ENCODE peak calls at places on chromosome 19, in six cellular contexts. One of them, this sample, is unnamed.

GRCh38 chr19:47644743-47645499 is 36.0 kb downstream of the BICRA start:
- DNase-seq in GOT3: no peak
- DNase-seq in endothelial cell: no peak
- DNase-seq in progenitor cell of endocrine pancreas: no peak
- DNase-seq in neuronal stem cell: no peak
- DNase-seq in MCF 10A: no peak
- DNase-seq in this sample: peak; percentile 57

GRCh38 chr19:39890755-39891551 is 43.5 kb downstream of the FCGBP start:
- DNase-seq in MCF 10A: no peak
- DNase-seq in GOT3: no peak
- DNase-seq in endothelial cell: no peak
- DNase-seq in neuronal stem cell: no peak
- DNase-seq in progenitor cell of endocrine pancreas: no peak
- DNase-seq in this sample: no peak

GRCh38 chr19:14350866-14351265 is 30.4 kb upstream of the ADGRE5 start:
- DNase-seq in MCF 10A: no peak
- DNase-seq in progenitor cell of endocrine pancreas: no peak
- DNase-seq in GOT3: no peak
- DNase-seq in endothelial cell: no peak
- DNase-seq in neuronal stem cell: no peak
- DNase-seq in this sample: no peak

GRCh38 chr19:10724573-10725071 is 6.7 kb downstream of the DNM2 start:
- DNase-seq in endothelial cell: no peak
- DNase-seq in progenitor cell of endocrine pancreas: no peak
- DNase-seq in MCF 10A: no peak
- DNase-seq in neuronal stem cell: no peak
- DNase-seq in GOT3: no peak
- DNase-seq in this sample: no peak

GRCh38 chr19:13299838-13300237 is 149.6 kb downstream of the IER2 start:
- DNase-seq in GOT3: no peak
- DNase-seq in endothelial cell: no peak
- DNase-seq in MCF 10A: no peak
- DNase-seq in neuronal stem cell: no peak
- DNase-seq in progenitor cell of endocrine pancreas: no peak
- DNase-seq in this sample: peak; percentile 16

GRCh38 chr19:9956956-9957355 is 20.6 kb upstream of the OLFM2 start:
- DNase-seq in MCF 10A: no peak
- DNase-seq in GOT3: no peak
- DNase-seq in progenitor cell of endocrine pancreas: no peak
- DNase-seq in neuronal stem cell: no peak
- DNase-seq in endothelial cell: no peak
- DNase-seq in this sample: no peak

GRCh38 chr19:33685541-33685940 is 63.8 kb downstream of the CHST8 start:
- DNase-seq in progenitor cell of endocrine pancreas: no peak
- DNase-seq in endothelial cell: no peak
- DNase-seq in MCF 10A: no peak
- DNase-seq in neuronal stem cell: no peak
- DNase-seq in GOT3: no peak
- DNase-seq in this sample: no peak

GRCh38 chr19:41934849-41935374 is 6.7 kb upstream of the ERFL start:
- DNase-seq in GOT3: no peak
- DNase-seq in MCF 10A: peak; percentile 80
- DNase-seq in progenitor cell of endocrine pancreas: peak; percentile 85
- DNase-seq in neuronal stem cell: peak; percentile 86
- DNase-seq in endothelial cell: peak; percentile 89
- DNase-seq in this sample: peak; percentile 61

GRCh38 chr19:13861714-13862531 is 15.0 kb upstream of the NANOS3 start:
- DNase-seq in neuronal stem cell: peak; percentile 88
- DNase-seq in endothelial cell: peak; percentile 98
- DNase-seq in MCF 10A: peak; percentile 90
- DNase-seq in progenitor cell of endocrine pancreas: peak; percentile 97
- DNase-seq in GOT3: peak; percentile 81
- DNase-seq in this sample: peak; percentile 90

GRCh38 chr19:13096968-13097330 is 5.7 kb downstream of the LYL1 start:
- DNase-seq in endothelial cell: no peak
- DNase-seq in progenitor cell of endocrine pancreas: no peak
- DNase-seq in GOT3: no peak
- DNase-seq in neuronal stem cell: no peak
- DNase-seq in MCF 10A: no peak
- DNase-seq in this sample: no peak

GRCh38 chr19:5804516-5805464 is at the start of gene NRTN:
- DNase-seq in progenitor cell of endocrine pancreas: no peak
- DNase-seq in GOT3: no peak
- DNase-seq in neuronal stem cell: peak; percentile 50
- DNase-seq in MCF 10A: peak; percentile 47
- DNase-seq in endothelial cell: no peak
- DNase-seq in this sample: peak; percentile 62